ENCODE peak calls at places on chromosomes 1 and 21, in four cellular contexts. H, Z, I and S are unnamed samples.

GRCh38 chr21:38942617-38943245 is 137.0 kb downstream of the ETS2 start:
- DNase-seq in H (no peak), Z (no peak), I (no peak), S (no peak)

GRCh38 chr1:205037539-205037938 is 5.5 kb upstream of the CNTN2 start:
- DNase-seq in H (no peak), Z (no peak), I (no peak), S (no peak)

GRCh38 chr1:156082111-156083091 is at the start of gene MEX3A:
- DNase-seq in H (no peak), Z (peak), I (peak), S (peak)

GRCh38 chr1:172457479-172458130 is 13.7 kb upstream of the PIGC start:
- DNase-seq in H (no peak), Z (no peak), I (no peak), S (no peak)

GRCh38 chr1:202197670-202198359 is 4.2 kb downstream of the LGR6 start:
- DNase-seq in H (no peak), Z (no peak), I (peak), S (no peak)

GRCh38 chr1:78401148-78401547 is 89.6 kb upstream of the PTGFR start:
- DNase-seq in H (no peak), Z (no peak), I (no peak), S (no peak)

GRCh38 chr1:205438213-205439158 is 16.6 kb upstream of the LEMD1 start:
- DNase-seq in H (no peak), Z (peak), I (no peak), S (peak)

GRCh38 chr1:154747841-154748766 is 122.0 kb downstream of the KCNN3 start:
- DNase-seq in H (no peak), Z (no peak), I (peak), S (peak)

GRCh38 chr1:27145934-27146354 is 9.0 kb downstream of the SLC9A1 start:
- DNase-seq in H (no peak), Z (no peak), I (no peak), S (peak)

GRCh38 chr1:78884685-78885452 is 121.7 kb downstream of the ADGRL4 start:
- DNase-seq in H (no peak), Z (no peak), I (no peak), S (peak)

GRCh38 chr1:2300851-2301606 is 72.9 kb downstream of the SKI start:
- DNase-seq in H (peak), Z (peak), I (peak), S (peak)

GRCh38 chr1:180182721-180183311 is 28.1 kb downstream of the QSOX1 start:
- DNase-seq in H (no peak), Z (no peak), I (no peak), S (no peak)

GRCh38 chr1:159010398-159010797 is 691 bp downstream of the IFI16 start:
- DNase-seq in H (no peak), Z (no peak), I (no peak), S (no peak)

GRCh38 chr1:230744382-230744781 is 2.8 kb upstream of the CAPN9 start:
- DNase-seq in H (no peak), Z (no peak), I (no peak), S (peak)

GRCh38 chr1:51719146-51719545 is 102.3 kb downstream of the OSBPL9 start:
- DNase-seq in H (no peak), Z (no peak), I (no peak), S (no peak)

GRCh38 chr1:50424045-50424939 is 1.0 kb upstream of the DMRTA2 start:
- DNase-seq in H (no peak), Z (no peak), I (no peak), S (peak)

GRCh38 chr1:65278344-65279091 is 30.8 kb upstream of the DNAJC6 start:
- DNase-seq in H (no peak), Z (no peak), I (no peak), S (no peak)

GRCh38 chr21:36065497-36066036 is 4.3 kb upstream of the CBR1 start:
- DNase-seq in H (no peak), Z (no peak), I (no peak), S (peak)

GRCh38 chr1:204356997-204357396 is 2.7 kb downstream of the PLEKHA6 start:
- DNase-seq in H (no peak), Z (no peak), I (no peak), S (no peak)

GRCh38 chr1:248696261-248696660 is 6.3 kb downstream of the OR14I1 start:
- DNase-seq in H (no peak), Z (peak), I (no peak), S (no peak)

GRCh38 chr1:7826363-7826762 is 26.5 kb downstream of the UTS2 start:
- DNase-seq in H (no peak), Z (no peak), I (no peak), S (no peak)

GRCh38 chr1:217747156-217747769 is 116.1 kb downstream of the SPATA17 start:
- DNase-seq in H (no peak), Z (no peak), I (no peak), S (peak)

GRCh38 chr1:238811211-238811610 is 575.2 kb upstream of the CHRM3 start:
- DNase-seq in H (no peak), Z (no peak), I (no peak), S (no peak)

GRCh38 chr1:100627018-100627716 is 89.2 kb downstream of the GPR88 start:
- DNase-seq in H (no peak), Z (no peak), I (no peak), S (peak)

GRCh38 chr21:17823846-17824245 is 4.7 kb upstream of the C21orf91 start:
- DNase-seq in H (no peak), Z (no peak), I (no peak), S (no peak)

DNA sequence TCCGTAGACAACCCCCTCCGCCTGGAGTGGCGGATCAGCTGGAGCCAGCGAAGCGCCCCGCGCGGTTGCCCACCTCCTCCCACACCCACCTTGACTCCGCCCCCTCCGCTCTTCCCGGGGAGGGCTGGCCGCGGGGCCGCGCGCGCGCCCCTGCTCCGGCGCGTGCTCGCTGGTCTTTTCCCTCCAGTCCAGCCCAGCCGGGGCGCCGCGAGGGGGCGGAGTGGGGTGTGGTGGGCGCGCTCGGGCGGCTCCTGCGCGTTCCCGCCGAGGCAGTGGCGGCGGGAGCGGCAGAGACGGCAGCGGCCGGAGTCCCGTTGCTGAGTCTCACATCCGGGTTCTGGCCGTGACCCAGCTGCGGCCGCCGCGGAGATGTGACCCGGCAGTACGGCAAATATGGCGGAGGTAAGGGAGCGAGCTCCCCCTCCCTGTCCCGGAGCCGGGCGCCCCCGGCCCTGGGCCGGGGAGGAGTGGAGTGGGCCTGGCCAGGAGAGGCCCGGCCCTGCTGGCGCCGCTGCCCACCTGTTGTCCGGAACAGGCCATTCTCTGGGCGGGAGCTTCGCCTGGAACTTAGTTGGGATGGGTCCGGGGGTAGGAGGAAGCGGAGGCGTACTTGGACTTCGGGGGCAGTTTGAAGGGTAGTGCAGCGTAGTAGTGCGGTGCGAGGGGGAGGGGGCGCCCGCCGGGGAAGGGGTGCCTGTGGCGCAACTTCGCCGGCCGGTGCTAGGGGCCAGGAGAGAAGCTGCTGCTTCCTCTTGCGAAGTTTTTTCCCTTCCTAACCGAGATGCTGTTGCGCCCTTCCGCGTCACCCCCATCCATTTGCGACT is 5.4 kb downstream of the MIER1 start:
- DNase-seq in H (peak), Z (peak), I (peak), S (peak)
- TF ChIP-seq CTCF in H (peak), Z (no peak), I (peak), S (no peak)

GRCh38 chr1:225881081-225882007 is 836 bp downstream of the TMEM63A start:
- DNase-seq in H (no peak), Z (peak), I (peak), S (peak)

GRCh38 chr1:225882699-225883615 is 777 bp upstream of the TMEM63A start:
- DNase-seq in H (no peak), Z (peak), I (peak), S (peak)

GRCh38 chr1:225882008-225882698 is at the start of gene TMEM63A:
- DNase-seq in H (peak), Z (peak), I (peak), S (peak)

GRCh38 chr1:225885336-225885735 is 3.2 kb upstream of the TMEM63A start:
- DNase-seq in H (no peak), Z (no peak), I (no peak), S (no peak)

GRCh38 chr1:225883616-225884265 is 1.6 kb upstream of the TMEM63A start:
- DNase-seq in H (no peak), Z (no peak), I (no peak), S (no peak)
- H3K4me3 ChIP-seq in H (peak), Z (no peak), I (peak), S (no peak)

DNA sequence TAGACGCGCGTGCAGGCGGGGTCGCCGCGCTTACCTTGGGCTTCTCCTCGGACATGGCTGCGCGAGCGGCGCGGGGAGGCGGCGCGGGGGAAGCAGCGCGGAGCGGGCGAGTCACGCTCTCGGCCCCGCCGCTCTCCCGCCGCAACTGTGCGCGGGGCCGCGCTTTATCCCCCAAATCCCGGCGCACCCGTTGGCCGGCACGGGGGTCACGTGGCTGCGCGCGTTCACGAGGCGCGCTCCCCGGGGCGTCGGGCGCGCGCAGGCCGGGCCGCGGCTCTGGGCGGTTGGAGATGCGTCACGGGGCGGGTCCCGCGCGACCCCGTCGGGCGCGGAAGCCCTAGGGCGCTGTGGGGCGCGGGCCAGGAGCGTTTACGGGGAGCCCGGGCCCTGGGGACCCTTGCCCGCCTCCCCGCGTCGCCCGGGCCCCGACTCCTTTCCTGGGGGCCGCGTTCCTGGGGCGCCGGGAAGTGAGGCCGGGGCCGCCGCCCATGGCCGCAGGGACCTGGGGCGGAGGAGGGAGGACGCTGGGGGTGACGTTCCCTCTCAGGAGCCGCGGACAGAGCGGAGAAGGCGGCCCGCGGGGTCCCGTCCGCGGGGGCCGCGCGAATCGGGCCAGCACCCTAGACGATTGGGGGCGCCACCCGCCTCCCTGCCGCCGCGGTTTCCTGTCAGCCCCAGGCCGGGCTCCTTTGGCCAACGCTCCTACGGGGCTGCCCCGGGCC is at the start of gene SUMO3:
- DNase-seq in H (no peak), Z (peak), I (peak), S (peak)
- TF ChIP-seq CTCF in H (no peak), Z (no peak), I (no peak), S (no peak)

GRCh38 chr1:85581138-85581801 is 709 bp downstream of the CCN1 start:
- DNase-seq in H (no peak), Z (peak), I (no peak), S (peak)

GRCh38 chr1:85581802-85582686 is 1.5 kb downstream of the CCN1 start:
- DNase-seq in H (no peak), Z (no peak), I (no peak), S (peak)

GRCh38 chr1:85578321-85579295 is 2.0 kb upstream of the CCN1 start:
- DNase-seq in H (no peak), Z (no peak), I (no peak), S (peak)

GRCh38 chr1:85579619-85580018 is 942 bp upstream of the CCN1 start:
- DNase-seq in H (no peak), Z (no peak), I (no peak), S (peak)

GRCh38 chr1:85580046-85580411 is 532 bp upstream of the CCN1 start:
- DNase-seq in H (no peak), Z (no peak), I (no peak), S (peak)
- H3K4me3 ChIP-seq in H (peak), Z (peak), I (no peak), S (peak)

GRCh38 chr1:241608379-241609033 is 31.7 kb downstream of the CHML start:
- DNase-seq in H (no peak), Z (no peak), I (no peak), S (peak)

GRCh38 chr1:241612533-241613505 is 27.4 kb downstream of the CHML start:
- DNase-seq in H (no peak), Z (no peak), I (no peak), S (peak)

GRCh38 chr1:241610056-241610815 is 29.9 kb downstream of the CHML start:
- DNase-seq in H (no peak), Z (peak), I (no peak), S (peak)

GRCh38 chr1:241614144-241614543 is 26.0 kb downstream of the CHML start:
- DNase-seq in H (no peak), Z (no peak), I (no peak), S (no peak)

GRCh38 chr1:241611063-241611462 is 29.1 kb downstream of the CHML start:
- DNase-seq in H (no peak), Z (no peak), I (no peak), S (peak)
- TF ChIP-seq CTCF in H (peak), Z (no peak), I (peak), S (peak)

GRCh38 chr1:199404191-199404590 is 623.3 kb upstream of the NR5A2 start:
- DNase-seq in H (no peak), Z (no peak), I (no peak), S (no peak)
- H3K4me3 ChIP-seq in H (no peak), Z (no peak), I (no peak), S (no peak)

GRCh38 chr1:201022824-201023516 is 544 bp downstream of the KIF21B start:
- DNase-seq in H (no peak), Z (no peak), I (peak), S (no peak)
- TF ChIP-seq CTCF in H (no peak), Z (no peak), I (no peak), S (no peak)